ENCODE peak calls at places on chromosomes 6 and 20, in eight cellular contexts. S is activated CD4-positive, alpha-beta T cell treated with anti-CD3 and anti-CD28 coated beads, Interleukin-2, amount 50 U/mL, for 24 hours; Q is bronchial epithelial cell; K is stimulated activated effector memory CD8-positive, alpha-beta T cell treated with anti-CD3 and anti-CD28 coated beads, Interleukin-12 subunit alpha, Interleukin-12 subunit beta, amount 100 ng/mL, for 72 hours; E is GM04504; F is progenitor cell of endocrine pancreas; Z is dermis microvascular lymphatic vessel endothelial cell; O is small intestine. C is an unnamed sample.

GRCh38 chr6:30238178-30238795 is 25.1 kb upstream of the TRIM26 start:
- DNase-seq in S (no peak), Q (peak; percentile 15), K (no peak), E (no peak), F (no peak), Z (peak; percentile 16), O (peak; percentile 39), C (no peak)

GRCh38 chr6:48021904-48022303 is 89.1 kb downstream of the PTCHD4 start:
- DNase-seq in S (no peak), Q (no peak), K (no peak), E (no peak), F (no peak), Z (no peak), O (no peak), C (no peak)

GRCh38 chr6:109869398-109870165 is 108.5 kb upstream of the GPR6 start:
- DNase-seq in S (no peak), Q (no peak), K (no peak), E (no peak), F (no peak), Z (no peak), O (no peak), C (no peak)

GRCh38 chr6:136527831-136528230 is 22.4 kb downstream of the MAP7 start:
- DNase-seq in S (no peak), Q (no peak), K (no peak), E (peak; percentile 33), F (no peak), Z (no peak), O (no peak), C (no peak)

GRCh38 chr6:122048570-122048969 is 350.9 kb upstream of the HSF2 start:
- DNase-seq in S (no peak), Q (peak; percentile 22), K (no peak), E (no peak), F (no peak), Z (no peak), O (no peak), C (no peak)

GRCh38 chr20:40470313-40471260 is 218.4 kb downstream of the MAFB start:
- DNase-seq in S (no peak), Q (no peak), K (no peak), E (no peak), F (no peak), Z (no peak), O (no peak), C (no peak)

GRCh38 chr6:90233994-90234393 is 62.6 kb downstream of the BACH2 start:
- DNase-seq in S (peak; percentile 70), Q (no peak), K (peak; percentile 68), E (no peak), F (no peak), Z (no peak), O (peak; percentile 32), C (no peak)

GRCh38 chr20:13041574-13042457 is 33.0 kb downstream of the SPTLC3 start:
- DNase-seq in S (no peak), Q (no peak), K (no peak), E (no peak), F (no peak), Z (no peak), O (no peak), C (no peak)

GRCh38 chr20:18390201-18390600 is 76.6 kb downstream of the DZANK1 start:
- DNase-seq in S (no peak), Q (no peak), K (no peak), E (no peak), F (no peak), Z (no peak), O (no peak), C (no peak)

GRCh38 chr20:50496773-50497375 is 13.3 kb upstream of the PTPN1 start:
- DNase-seq in S (no peak), Q (peak; percentile 99), K (no peak), E (no peak), F (no peak), Z (no peak), O (no peak), C (no peak)

GRCh38 chr6:42368156-42368555 is 83.6 kb downstream of the TRERF1 start:
- DNase-seq in S (peak; percentile 60), Q (no peak), K (peak; percentile 88), E (no peak), F (no peak), Z (no peak), O (no peak), C (no peak)

GRCh38 chr6:16902520-16902919 is 141.3 kb upstream of the ATXN1 start:
- DNase-seq in S (no peak), Q (no peak), K (no peak), E (no peak), F (no peak), Z (no peak), O (no peak), C (no peak)

GRCh38 chr6:37433657-37434271 is 743 bp downstream of the CMTR1 start:
- DNase-seq in S (peak; percentile 46), Q (no peak), K (no peak), E (no peak), F (no peak), Z (no peak), O (peak; percentile 35), C (no peak)

GRCh38 chr6:118283759-118284158 is 264.3 kb upstream of the PLN start:
- DNase-seq in S (peak; percentile 43), Q (peak; percentile 51), K (no peak), E (peak; percentile 19), F (peak; percentile 14), Z (peak; percentile 60), O (peak; percentile 14), C (no peak)

GRCh38 chr6:10528170-10528981 is 7.2 kb downstream of the GCNT2 start:
- DNase-seq in S (peak; percentile 11), Q (peak; percentile 83), K (peak; percentile 63), E (no peak), F (no peak), Z (peak; percentile 90), O (peak; percentile 95), C (no peak)

GRCh38 chr20:34076952-34077351 is 35.1 kb downstream of the EIF2S2 start:
- DNase-seq in S (no peak), Q (no peak), K (no peak), E (no peak), F (no peak), Z (no peak), O (no peak), C (no peak)

GRCh38 chr6:20415304-20416062 is 13.8 kb downstream of the E2F3 start:
- DNase-seq in S (no peak), Q (no peak), K (no peak), E (no peak), F (no peak), Z (no peak), O (peak; percentile 85), C (no peak)

GRCh38 chr6:39951716-39952115 is 17.5 kb upstream of the MOCS1 start:
- DNase-seq in S (no peak), Q (no peak), K (no peak), E (no peak), F (no peak), Z (no peak), O (no peak), C (no peak)

GRCh38 chr20:2694519-2694918 is 1.9 kb downstream of the EBF4 start:
- DNase-seq in S (no peak), Q (no peak), K (no peak), E (no peak), F (no peak), Z (no peak), O (no peak), C (no peak)

GRCh38 chr6:137095651-137096238 is 51.0 kb upstream of the IL20RA start:
- DNase-seq in S (no peak), Q (no peak), K (no peak), E (no peak), F (no peak), Z (no peak), O (no peak), C (no peak)

GRCh38 chr6:32439708-32440214 is at the start of gene HLA-DRA:
- DNase-seq in S (peak; percentile 65), Q (peak; percentile 67), K (peak; percentile 73), E (peak; percentile 12), F (no peak), Z (peak; percentile 39), O (peak; percentile 94), C (no peak)

C was measured in activated B cell treated with CpG ODN at 0.5 μM for 24 hours.